ENCODE peak calls at places on chromosomes 7 and 10, in nine cellular contexts. R is AG04450, Q is AG09309, Y is right atrium auricular region, F is NB4, A is right lobe of liver, L is SK-N-SH, V is Karpas-422, Z is HFF-Myc. X is an unnamed sample.

GRCh38 chr10:3969876-3970666 is 185.1 kb upstream of the KLF6 start:
- DNase-seq in Y (no peak), A (no peak), L (no peak), V (no peak), Q (no peak), F (no peak), R (no peak), Z (no peak), X (no peak)

GRCh38 chr10:61998937-61999336 is 97.4 kb downstream of the ARID5B start:
- DNase-seq in F (no peak), Y (no peak), R (no peak), Q (no peak), A (no peak), Z (no peak), L (no peak), V (no peak), X (no peak)

GRCh38 chr10:68111580-68111979 is 2.3 kb downstream of the MYPN start:
- DNase-seq in L (no peak), Q (no peak), Z (no peak), R (no peak), V (no peak), A (no peak), F (no peak), Y (no peak), X (no peak)

GRCh38 chr7:6273380-6273837 is 985 bp upstream of the CYTH3 start:
- DNase-seq in V (no peak), F (no peak), Y (no peak), Q (no peak), R (no peak), A (peak; percentile 85), L (peak; percentile 60), Z (no peak), X (no peak)

GRCh38 chr10:35446439-35446838 is 110.1 kb downstream of the CCNY start:
- DNase-seq in Z (no peak), L (no peak), Y (no peak), A (no peak), Q (no peak), V (no peak), R (no peak), F (no peak), X (no peak)

GRCh38 chr7:130162196-130162595 is 43.0 kb downstream of the TMEM209 start:
- DNase-seq in A (no peak), V (no peak), Z (no peak), R (no peak), F (no peak), Q (no peak), L (no peak), Y (no peak), X (no peak)

GRCh38 chr7:106419455-106420182 is 134.8 kb upstream of the NAMPT start:
- DNase-seq in Y (no peak), A (no peak), V (no peak), R (no peak), Q (no peak), L (no peak), Z (no peak), F (no peak), X (no peak)

GRCh38 chr7:134730359-134730758 is 49.1 kb upstream of the CALD1 start:
- DNase-seq in A (no peak), F (no peak), R (no peak), Z (no peak), V (no peak), Y (no peak), L (no peak), Q (no peak), X (peak; percentile 70)

GRCh38 chr10:71478173-71478572 is 81.5 kb downstream of the CDH23 start:
- DNase-seq in Y (no peak), L (no peak), R (no peak), F (no peak), Q (no peak), V (no peak), Z (no peak), A (no peak), X (no peak)

GRCh38 chr10:88980836-88981235 is 9.8 kb upstream of the FAS start:
- DNase-seq in F (no peak), L (no peak), A (no peak), Z (no peak), R (no peak), Y (no peak), V (no peak), Q (no peak), X (no peak)

GRCh38 chr7:36475371-36475770 is 85.7 kb downstream of the ANLN start:
- DNase-seq in L (no peak), F (peak; percentile 28), V (peak; percentile 52), Q (no peak), R (no peak), A (no peak), Y (no peak), Z (no peak), X (no peak)

GRCh38 chr10:128854965-128855364 is 612.1 kb upstream of the MGMT start:
- DNase-seq in Z (no peak), F (no peak), L (no peak), R (no peak), Y (peak; percentile 94), V (no peak), Q (no peak), A (no peak), X (no peak)

GRCh38 chr10:55065185-55065584 is 264.2 kb upstream of the PCDH15 start:
- DNase-seq in A (no peak), L (no peak), R (no peak), Z (no peak), Q (no peak), F (no peak), V (no peak), Y (no peak), X (no peak)

GRCh38 chr10:69864321-69864720 is 62.6 kb downstream of the COL13A1 start:
- DNase-seq in F (no peak), Y (no peak), L (no peak), A (no peak), R (peak; percentile 47), Z (no peak), V (no peak), Q (peak; percentile 78), X (no peak)

GRCh38 chr7:81822811-81823210 is 53.0 kb upstream of the HGF start:
- DNase-seq in R (no peak), L (no peak), Z (no peak), V (no peak), Y (no peak), A (no peak), Q (no peak), F (no peak), X (no peak)
- H3K4me3 ChIP-seq in R (no peak overlapping the region), L (no peak overlapping the region), Z (no peak overlapping the region), V (no peak overlapping the region), Y (no peak overlapping the region), A (no peak overlapping the region), Q (no peak overlapping the region), F (no peak overlapping the region), X (no peak overlapping the region)

GRCh38 chr10:84213076-84213475 is 12.3 kb downstream of the LRIT2 start:
- DNase-seq in Q (no peak), V (no peak), A (no peak), F (no peak), Y (no peak), Z (no peak), R (no peak), L (no peak), X (no peak)
- H3K4me3 ChIP-seq in Q (no peak overlapping the region), V (no peak overlapping the region), A (no peak overlapping the region), F (no peak overlapping the region), Y (no peak overlapping the region), Z (no peak overlapping the region), R (no peak overlapping the region), L (no peak overlapping the region), X (no peak overlapping the region)

GRCh38 chr10:100349087-100349486 is 2.1 kb downstream of the SCD start:
- DNase-seq in L (no peak), Y (no peak), A (no peak), Z (no peak), V (peak; percentile 47), F (no peak), Q (no peak), R (no peak), X (no peak)

GRCh38 chr10:100350914-100351485 is 4.0 kb downstream of the SCD start:
- DNase-seq in A (no peak), Z (no peak), R (no peak), Q (no peak), F (no peak), Y (no peak), V (no peak), L (no peak), X (no peak)

GRCh38 chr10:100348389-100348927 is 1.4 kb downstream of the SCD start:
- DNase-seq in L (no peak), F (no peak), R (no peak), A (no peak), V (no peak), Z (no peak), Q (no peak), Y (no peak), X (no peak)

GRCh38 chr10:100347568-100348195 is 649 bp downstream of the SCD start:
- DNase-seq in Z (no peak), Q (no peak), V (peak; percentile 69), R (no peak), F (peak; percentile 61), Y (no peak), L (peak; percentile 41), A (no peak), X (no peak)

DNA sequence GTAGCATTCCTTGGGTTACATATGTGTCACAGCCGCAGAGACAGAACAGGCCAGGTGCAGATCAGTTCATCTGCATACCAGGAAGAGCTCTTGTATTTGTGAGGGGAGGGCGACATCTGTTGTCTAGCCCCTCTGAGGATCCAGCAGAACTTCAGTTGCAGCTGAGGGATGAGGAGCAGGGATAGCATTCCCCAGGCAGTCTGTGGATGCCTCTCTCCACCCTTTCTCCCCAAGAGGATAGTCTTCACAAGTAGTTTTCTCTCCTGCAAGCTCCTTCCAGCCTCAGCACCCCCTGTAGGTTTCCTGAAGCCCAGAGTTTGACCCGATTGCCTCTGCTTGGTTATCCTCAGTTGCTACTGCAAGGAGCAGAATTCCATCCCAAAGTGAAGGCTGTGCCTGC is 2.6 kb downstream of the SCD start:
- DNase-seq in Q (no peak), Y (no peak), V (no peak), F (no peak), L (no peak), Z (no peak), A (no peak), R (no peak), X (no peak)
- H3K4me3 ChIP-seq in Q (no peak overlapping the region), Y (no peak overlapping the region), V (peak overlapping the region; percentile 84), F (peak overlapping the region; percentile 94), L (no peak overlapping the region), Z (peak overlapping the region; percentile 96), A (no peak overlapping the region), R (peak overlapping the region; percentile 86), X (peak overlapping the region; percentile 84)

DNA sequence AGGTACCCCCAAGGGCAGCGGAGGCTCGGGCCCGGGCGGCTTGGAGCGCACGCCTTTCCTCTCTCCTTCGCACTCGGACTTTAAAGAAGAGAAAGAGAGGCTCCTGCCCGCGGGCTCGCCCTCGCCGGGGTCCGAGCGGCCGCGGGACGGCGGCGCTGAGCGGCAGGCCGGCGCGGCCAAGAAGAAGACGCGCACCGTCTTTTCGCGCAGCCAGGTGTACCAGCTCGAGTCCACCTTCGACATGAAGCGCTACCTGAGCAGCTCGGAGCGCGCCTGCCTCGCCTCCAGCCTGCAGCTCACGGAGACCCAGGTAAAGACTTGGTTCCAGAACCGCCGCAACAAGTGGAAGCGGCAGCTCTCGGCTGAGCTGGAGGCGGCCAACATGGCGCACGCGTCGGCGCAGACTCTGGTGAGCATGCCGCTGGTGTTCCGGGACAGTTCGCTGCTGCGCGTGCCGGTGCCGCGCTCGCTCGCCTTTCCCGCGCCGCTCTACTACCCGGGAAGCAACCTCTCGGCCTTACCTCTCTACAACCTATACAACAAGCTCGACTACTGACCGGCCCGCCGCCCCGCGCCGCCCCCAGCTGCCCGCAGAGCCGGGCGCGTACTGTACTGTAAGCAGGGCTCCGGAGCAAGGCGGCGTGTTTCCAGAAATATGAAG is 1.8 kb downstream of the HMX2 start:
- DNase-seq in A (no peak), Y (no peak), L (peak; percentile 63), V (no peak), Q (no peak), R (no peak), Z (no peak), F (no peak), X (no peak)
- H3K4me3 ChIP-seq in A (peak overlapping the region; percentile 9), Y (peak overlapping the region; percentile 40), L (peak overlapping the region; percentile 51), V (no peak overlapping the region), Q (peak overlapping the region; percentile 28), R (peak overlapping the region; percentile 50), Z (peak overlapping the region; percentile 38), F (no peak overlapping the region), X (peak overlapping the region; percentile 45)

X was measured in AG04449.